ENCODE peak calls at places on chromosomes 7 and 10, in four cellular contexts. L is lower leg skin, P is IMR-90, O is endothelial cell of umbilical vein. W is an unnamed sample.

GRCh38 chr7:156157409-156158012 is 345.2 kb upstream of the SHH start:
- DNase-seq in L (no peak), P (no peak), O (no peak), W (no peak)

GRCh38 chr10:129728905-129729540 is 235.1 kb downstream of the EBF3 start:
- DNase-seq in L (no peak), P (no peak), O (no peak), W (no peak)

GRCh38 chr10:132829403-132829802 is 43.5 kb upstream of the NKX6-2 start:
- DNase-seq in L (no peak), P (no peak), O (no peak), W (no peak)

GRCh38 chr7:82859106-82859850 is 303.4 kb downstream of the PCLO start:
- DNase-seq in L (no peak), P (peak), O (peak), W (no peak)

GRCh38 chr10:58511765-58512469 is 755 bp upstream of the BICC1 start:
- DNase-seq in L (peak), P (peak), O (no peak), W (no peak)

GRCh38 chr10:110137142-110137545 is 70.3 kb upstream of the MXI1 start:
- DNase-seq in L (no peak), P (peak), O (peak), W (peak)

GRCh38 chr7:49166441-49166840 is 242.1 kb downstream of the CDC14C start:
- DNase-seq in L (no peak), P (no peak), O (no peak), W (no peak)

GRCh38 chr7:78489851-78490250 is 691.3 kb downstream of the PHTF2 start:
- DNase-seq in L (no peak), P (no peak), O (no peak), W (no peak)

GRCh38 chr10:43795093-43795492 is 146.4 kb upstream of the ZNF32 start:
- DNase-seq in L (no peak), P (no peak), O (no peak), W (no peak)

GRCh38 chr7:153473189-153473588 is 579.0 kb upstream of the DPP6 start:
- DNase-seq in L (no peak), P (no peak), O (no peak), W (no peak)

GRCh38 chr7:11831383-11831726 is 643 bp downstream of the THSD7A start:
- DNase-seq in L (no peak), P (no peak), O (no peak), W (peak)

GRCh38 chr7:39609084-39609461 is 14.3 kb upstream of the RALA start:
- DNase-seq in L (no peak), P (peak), O (peak), W (peak)

GRCh38 chr10:125160856-125161569 is 650 bp upstream of the CTBP2 start:
- DNase-seq in L (peak), P (peak), O (peak), W (peak)

GRCh38 chr10:125161570-125162139 is 1.3 kb upstream of the CTBP2 start:
- DNase-seq in L (no peak), P (peak), O (no peak), W (no peak)

GRCh38 chr10:125159486-125159931 is 854 bp downstream of the CTBP2 start:
- DNase-seq in L (no peak), P (no peak), O (no peak), W (peak)

GRCh38 chr10:125158528-125159485 is 1.6 kb downstream of the CTBP2 start:
- DNase-seq in L (no peak), P (peak), O (peak), W (peak)

GRCh38 chr10:125159932-125160855 is at the start of gene CTBP2:
- DNase-seq in L (no peak), P (no peak), O (peak), W (peak)
- TF ChIP-seq POLR2A in L (no peak), P (no peak), O (no peak), W (peak)

GRCh38 chr7:29146082-29146706 is at the start of gene CPVL:
- DNase-seq in L (peak), P (no peak), O (no peak), W (no peak)
- TF ChIP-seq POLR2A in L (no peak), P (no peak), O (no peak), W (no peak)

DNA sequence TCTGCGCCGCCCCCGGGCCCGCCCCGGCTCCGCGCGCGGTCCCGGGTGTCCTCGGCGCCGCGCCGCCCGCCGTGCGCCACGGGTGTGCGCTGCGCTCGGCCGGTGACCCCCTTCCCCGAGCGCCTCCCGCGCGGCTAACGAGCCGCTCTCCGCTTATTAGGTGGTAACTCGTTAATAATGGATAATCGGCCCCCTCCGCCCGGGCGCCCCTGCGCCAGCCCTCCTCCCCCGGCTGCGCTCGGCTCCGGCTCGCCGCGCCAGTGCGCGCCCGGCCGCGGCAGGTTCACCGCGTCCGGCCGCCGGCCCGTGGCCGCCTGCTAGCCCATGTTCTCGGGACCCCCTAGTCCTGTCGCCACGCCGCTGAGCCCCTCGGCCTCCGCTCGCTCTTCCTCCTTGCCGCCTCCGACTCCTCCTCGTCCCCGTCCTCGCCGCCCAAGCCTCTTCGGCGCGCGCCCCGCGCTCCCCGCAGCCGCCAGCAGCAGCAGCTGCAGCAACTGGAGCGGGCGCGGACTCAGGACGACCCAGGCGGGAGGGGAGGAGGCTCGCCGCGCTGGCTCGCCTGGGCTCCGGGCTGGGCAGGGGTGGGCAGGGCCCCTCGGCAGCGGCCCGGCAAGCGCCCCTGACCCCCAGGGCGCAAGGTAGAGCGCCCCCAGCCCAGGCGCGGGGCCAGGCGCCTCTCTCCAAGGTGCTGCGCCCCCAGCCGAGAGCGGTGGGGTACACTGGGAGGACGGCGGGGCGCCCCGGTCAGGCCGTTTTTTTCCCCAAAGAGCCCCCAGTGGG is 568 bp upstream of the KCNMA1 start:
- DNase-seq in L (no peak), P (peak), O (peak), W (peak)
- TF ChIP-seq POLR2A in L (no peak), P (no peak), O (no peak), W (no peak)

GRCh38 chr7:113085781-113086390 is 741 bp downstream of the GPR85 start:
- DNase-seq in L (no peak), P (peak), O (peak), W (no peak)

GRCh38 chr7:113084499-113085172 is 2.0 kb downstream of the GPR85 start:
- DNase-seq in L (no peak), P (no peak), O (no peak), W (no peak)

GRCh38 chr7:113087278-113087998 is 811 bp upstream of the GPR85 start:
- DNase-seq in L (no peak), P (peak), O (peak), W (peak)

GRCh38 chr7:113086928-113087277 is 276 bp upstream of the GPR85 start:
- DNase-seq in L (no peak), P (no peak), O (peak), W (no peak)

GRCh38 chr7:113086431-113086888 is at the start of gene GPR85:
- DNase-seq in L (no peak), P (peak), O (peak), W (peak)
- TF ChIP-seq POLR2A in L (no peak), P (no peak), O (no peak), W (peak)

GRCh38 chr7:47991741-47992311 is 12.4 kb upstream of the HUS1 start:
- DNase-seq in L (peak), P (peak), O (peak), W (peak)

GRCh38 chr7:47991270-47991669 is 11.9 kb upstream of the HUS1 start:
- DNase-seq in L (no peak), P (no peak), O (no peak), W (no peak)

GRCh38 chr7:47990592-47990991 is 11.2 kb upstream of the HUS1 start:
- DNase-seq in L (no peak), P (no peak), O (no peak), W (no peak)

GRCh38 chr7:47988496-47989386 is 9.3 kb upstream of the HUS1 start:
- DNase-seq in L (no peak), P (peak), O (no peak), W (no peak)

DNA sequence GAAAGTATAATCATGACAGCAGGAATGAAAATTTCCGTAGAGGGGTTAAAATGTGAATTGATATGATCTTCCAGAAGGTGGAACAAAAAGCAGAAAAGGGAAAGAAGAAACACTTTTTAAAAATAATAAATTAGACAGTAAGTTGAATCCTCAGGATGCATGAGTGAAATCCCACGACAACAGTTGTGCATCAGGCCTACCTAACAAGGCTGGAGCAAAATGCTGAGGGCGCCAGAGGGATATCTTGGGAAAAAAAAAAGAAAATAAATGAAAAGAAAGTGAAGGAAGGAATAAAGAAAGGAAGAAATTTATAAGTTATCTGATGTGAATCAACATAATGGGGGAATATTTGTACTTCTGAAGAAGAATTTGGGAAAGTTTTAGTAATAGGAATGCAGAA is 13.0 kb upstream of the HUS1 start:
- DNase-seq in L (no peak), P (no peak), O (no peak), W (no peak)
- TF ChIP-seq POLR2A in L (no peak), P (no peak), O (no peak), W (no peak)

GRCh38 chr7:22819476-22819875 is 3.2 kb downstream of the TOMM7 start:
- DNase-seq in L (no peak), P (no peak), O (no peak), W (no peak)

GRCh38 chr7:22824760-22825159 is 2.1 kb upstream of the TOMM7 start:
- DNase-seq in L (no peak), P (no peak), O (no peak), W (no peak)

GRCh38 chr7:22823142-22823497 is 471 bp upstream of the TOMM7 start:
- DNase-seq in L (no peak), P (no peak), O (no peak), W (no peak)

GRCh38 chr7:22821702-22822485 is 755 bp downstream of the TOMM7 start:
- DNase-seq in L (no peak), P (no peak), O (peak), W (no peak)

DNA sequence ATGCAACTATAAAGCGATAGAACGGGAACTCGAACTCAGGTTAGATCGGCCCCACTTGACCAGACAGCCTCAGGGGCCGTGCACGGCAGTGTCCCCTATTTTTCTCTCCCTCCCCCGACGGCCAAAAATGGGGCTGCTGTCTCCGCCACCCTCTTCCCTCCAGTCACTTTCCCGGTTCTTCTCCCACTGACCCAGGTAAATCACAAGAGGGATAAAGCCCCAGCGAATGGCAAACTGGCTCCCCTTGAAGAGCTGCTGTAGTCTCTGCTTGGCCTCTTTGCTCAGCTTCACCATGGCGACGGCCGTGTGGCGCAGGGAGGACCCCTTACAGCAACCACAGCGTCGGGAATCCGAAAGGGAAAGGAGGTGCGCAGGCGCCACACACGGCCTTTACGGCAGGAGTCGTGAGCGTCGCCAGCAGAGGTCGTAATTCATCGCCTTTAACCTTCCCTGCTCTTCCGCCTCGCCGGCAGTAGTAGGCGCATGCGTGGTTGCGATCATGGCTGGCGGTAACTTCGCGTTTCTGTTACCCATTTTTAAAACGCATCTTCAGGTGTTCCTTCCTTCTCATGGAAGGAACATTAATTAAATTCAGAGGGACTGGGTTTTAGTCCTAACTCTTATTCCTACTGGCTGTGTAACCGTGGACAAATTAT is at the start of gene TOMM7:
- DNase-seq in L (peak), P (peak), O (peak), W (peak)
- TF ChIP-seq POLR2A in L (no peak), P (peak), O (peak), W (peak)

GRCh38 chr7:55431898-55432297 is 66.8 kb downstream of the LANCL2 start:
- DNase-seq in L (no peak), P (no peak), O (no peak), W (no peak)

GRCh38 chr7:55432506-55432905 is 67.4 kb downstream of the LANCL2 start:
- DNase-seq in L (no peak), P (no peak), O (no peak), W (no peak)

GRCh38 chr7:55429835-55430499 is 64.8 kb downstream of the LANCL2 start:
- DNase-seq in L (no peak), P (no peak), O (no peak), W (no peak)

GRCh38 chr7:55435466-55435865 is 70.3 kb downstream of the LANCL2 start:
- DNase-seq in L (no peak), P (no peak), O (no peak), W (no peak)

GRCh38 chr7:55432937-55433784 is 68.0 kb downstream of the LANCL2 start:
- DNase-seq in L (no peak), P (peak), O (peak), W (peak)
- TF ChIP-seq POLR2A in L (no peak), P (no peak), O (no peak), W (no peak)

DNA sequence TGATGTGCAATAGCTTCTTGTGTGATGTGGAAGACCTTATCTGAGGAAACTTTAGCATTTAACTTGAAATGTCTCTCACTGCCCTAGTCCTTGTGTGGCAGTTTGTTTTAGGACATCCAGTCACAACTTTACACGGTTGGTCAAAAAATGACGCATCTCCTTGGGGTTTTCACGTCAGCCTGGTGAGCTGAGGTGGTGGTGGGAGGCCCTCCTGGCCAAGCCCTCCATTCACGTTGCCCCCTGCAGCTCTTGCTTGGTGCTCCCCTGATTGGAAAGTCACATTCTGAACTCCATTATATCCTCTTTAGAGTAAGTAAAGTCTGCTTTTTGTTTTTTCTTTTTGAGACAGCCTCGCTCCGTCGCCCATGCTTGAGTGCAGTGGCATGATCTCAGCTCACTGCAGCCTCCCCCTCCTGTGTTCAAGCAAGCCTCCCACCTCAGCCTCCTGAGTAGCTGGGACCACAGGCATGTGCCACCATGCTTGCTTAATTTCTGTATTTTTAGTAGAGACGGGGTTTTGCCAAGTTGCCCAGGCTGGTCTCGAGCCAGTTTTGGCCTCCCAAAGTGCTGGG is 7.5 kb downstream of the PGAM1 start:
- DNase-seq in L (no peak), P (no peak), O (no peak), W (no peak)
- TF ChIP-seq POLR2A in L (no peak), P (no peak), O (no peak), W (no peak)

GRCh38 chr10:101784558-101784957 is 1.3 kb upstream of the NPM3 start:
- DNase-seq in L (no peak), P (no peak), O (no peak), W (no peak)
- TF ChIP-seq POLR2A in L (no peak), P (no peak), O (no peak), W (no peak)

DNA sequence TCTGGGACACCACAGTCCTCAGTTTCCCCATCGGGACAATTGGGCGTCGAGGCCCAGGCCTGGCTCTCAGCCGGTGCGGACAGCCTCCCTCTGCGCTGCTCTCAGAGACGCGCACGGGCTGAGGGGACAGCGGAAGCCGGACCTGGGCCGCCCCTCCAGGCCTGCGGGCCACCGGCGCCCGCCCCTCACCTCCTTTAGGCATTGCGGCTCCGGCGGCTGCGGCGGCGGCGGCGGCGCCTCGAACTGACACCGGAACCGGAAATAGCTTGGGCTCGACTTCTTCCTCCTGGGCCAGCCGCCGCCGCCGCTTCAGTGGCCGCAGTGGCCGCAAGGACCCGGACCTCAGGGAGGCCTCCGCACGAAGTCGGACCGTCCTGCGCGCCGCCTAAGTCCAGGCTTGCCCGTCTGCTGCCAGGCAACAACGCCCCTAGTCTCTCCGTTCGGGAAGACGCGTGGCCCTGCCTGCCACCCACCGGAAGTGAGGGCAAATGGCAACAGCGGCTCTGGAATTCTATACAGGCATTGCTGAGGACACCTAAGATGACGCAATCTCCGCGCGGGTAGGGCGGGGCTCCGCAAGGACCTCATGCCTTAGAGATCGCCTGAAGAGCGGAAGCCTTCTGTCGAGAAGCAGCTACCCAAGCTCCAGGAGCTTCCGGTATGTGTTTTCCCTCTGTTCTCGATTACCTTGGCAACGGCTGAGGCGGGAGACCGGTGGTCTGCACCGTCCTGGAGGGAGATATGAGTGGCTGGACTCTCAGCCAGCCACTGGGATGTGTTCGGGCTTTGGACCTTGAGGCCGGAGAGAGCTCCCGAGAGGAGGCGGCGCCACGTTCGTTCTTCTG is at the start of the genes BUD31 and PDAP1:
- DNase-seq in L (peak), P (peak), O (peak), W (peak)
- TF ChIP-seq POLR2A in L (peak), P (peak), O (peak), W (peak)

W was measured in H54.